ENCODE peak calls at places on chromosomes 5 and 9, in five cellular contexts. One of them, this sample, is unnamed.

GRCh38 chr9:106717686-106718085 is 145.3 kb upstream of the ZNF462 start:
- DNase-seq in Right ventricle myocardium superior: no peak
- DNase-seq in ACHN: peak
- DNase-seq in PC-3: peak
- DNase-seq in RCC 7860: peak
- DNase-seq in this sample: no peak

GRCh38 chr5:149251546-149251945 is 20.1 kb upstream of the AFAP1L1 start:
- DNase-seq in Right ventricle myocardium superior: no peak
- DNase-seq in ACHN: no peak
- DNase-seq in PC-3: no peak
- DNase-seq in RCC 7860: no peak
- DNase-seq in this sample: no peak

GRCh38 chr5:167769846-167770420 is 521.5 kb upstream of the WWC1 start:
- DNase-seq in Right ventricle myocardium superior: no peak
- DNase-seq in ACHN: no peak
- DNase-seq in PC-3: no peak
- DNase-seq in RCC 7860: peak
- DNase-seq in this sample: no peak

GRCh38 chr9:95584176-95584575 is 67.4 kb upstream of the PTCH1 start:
- DNase-seq in Right ventricle myocardium superior: no peak
- DNase-seq in ACHN: no peak
- DNase-seq in PC-3: no peak
- DNase-seq in RCC 7860: no peak
- DNase-seq in this sample: no peak

GRCh38 chr5:173922527-173922926 is 34.4 kb downstream of the CPEB4 start:
- DNase-seq in Right ventricle myocardium superior: no peak
- DNase-seq in ACHN: no peak
- DNase-seq in PC-3: no peak
- DNase-seq in RCC 7860: no peak
- DNase-seq in this sample: no peak

GRCh38 chr9:130659699-130660248 is 4.6 kb upstream of the PRDM12 start:
- DNase-seq in Right ventricle myocardium superior: no peak
- DNase-seq in ACHN: no peak
- DNase-seq in PC-3: no peak
- DNase-seq in RCC 7860: no peak
- DNase-seq in this sample: no peak

GRCh38 chr5:147509041-147509709 is 693 bp downstream of the DPYSL3 start:
- DNase-seq in Right ventricle myocardium superior: peak
- DNase-seq in ACHN: no peak
- DNase-seq in PC-3: peak
- DNase-seq in RCC 7860: peak
- DNase-seq in this sample: no peak

GRCh38 chr9:23771746-23772145 is 54.3 kb downstream of the ELAVL2 start:
- DNase-seq in Right ventricle myocardium superior: no peak
- DNase-seq in ACHN: no peak
- DNase-seq in PC-3: peak
- DNase-seq in RCC 7860: no peak
- DNase-seq in this sample: no peak

GRCh38 chr9:121784706-121785426 is 133.4 kb downstream of the DAB2IP start:
- DNase-seq in Right ventricle myocardium superior: peak
- DNase-seq in ACHN: no peak
- DNase-seq in PC-3: no peak
- DNase-seq in RCC 7860: no peak
- DNase-seq in this sample: no peak

GRCh38 chr5:54651482-54652076 is 134.0 kb downstream of the SNX18 start:
- DNase-seq in Right ventricle myocardium superior: peak
- DNase-seq in ACHN: no peak
- DNase-seq in PC-3: no peak
- DNase-seq in RCC 7860: no peak
- DNase-seq in this sample: no peak

GRCh38 chr9:120966005-120966369 is 39.4 kb upstream of the TRAF1 start:
- DNase-seq in Right ventricle myocardium superior: no peak
- DNase-seq in ACHN: no peak
- DNase-seq in PC-3: no peak
- DNase-seq in RCC 7860: no peak
- DNase-seq in this sample: no peak

GRCh38 chr5:147310059-147310704 is 75.4 kb downstream of the STK32A start:
- DNase-seq in Right ventricle myocardium superior: peak
- DNase-seq in ACHN: peak
- DNase-seq in PC-3: peak
- DNase-seq in RCC 7860: peak
- DNase-seq in this sample: no peak

GRCh38 chr5:149072376-149072775 is 9.5 kb upstream of the SH3TC2 start:
- DNase-seq in Right ventricle myocardium superior: no peak
- DNase-seq in ACHN: no peak
- DNase-seq in PC-3: peak
- DNase-seq in RCC 7860: no peak
- DNase-seq in this sample: no peak

GRCh38 chr9:137582286-137582860 is 3.6 kb upstream of the DPH7 start:
- DNase-seq in Right ventricle myocardium superior: no peak
- DNase-seq in ACHN: peak
- DNase-seq in PC-3: no peak
- DNase-seq in RCC 7860: no peak
- DNase-seq in this sample: no peak

GRCh38 chr9:17528859-17529258 is 50.0 kb upstream of the SH3GL2 start:
- DNase-seq in Right ventricle myocardium superior: no peak
- DNase-seq in ACHN: peak
- DNase-seq in PC-3: peak
- DNase-seq in RCC 7860: no peak
- DNase-seq in this sample: no peak

GRCh38 chr5:134288610-134289009 is 62.7 kb upstream of the PPP2CA start:
- DNase-seq in Right ventricle myocardium superior: no peak
- DNase-seq in ACHN: no peak
- DNase-seq in PC-3: no peak
- DNase-seq in RCC 7860: no peak
- DNase-seq in this sample: no peak

GRCh38 chr5:155822177-155822576 is 504.8 kb upstream of the SGCD start:
- DNase-seq in Right ventricle myocardium superior: no peak
- DNase-seq in ACHN: no peak
- DNase-seq in PC-3: no peak
- DNase-seq in RCC 7860: no peak
- DNase-seq in this sample: no peak

GRCh38 chr5:760363-761205 is 23.9 kb downstream of the ZDHHC11B start:
- DNase-seq in Right ventricle myocardium superior: no peak
- DNase-seq in ACHN: no peak
- DNase-seq in PC-3: no peak
- DNase-seq in RCC 7860: no peak
- DNase-seq in this sample: no peak

GRCh38 chr5:27010646-27011045 is 27.7 kb downstream of the CDH9 start:
- DNase-seq in Right ventricle myocardium superior: no peak
- DNase-seq in ACHN: no peak
- DNase-seq in PC-3: no peak
- DNase-seq in RCC 7860: no peak
- DNase-seq in this sample: no peak

GRCh38 chr9:128145536-128145935 is 3.7 kb upstream of the LCN2 start:
- DNase-seq in Right ventricle myocardium superior: no peak
- DNase-seq in ACHN: no peak
- DNase-seq in PC-3: peak
- DNase-seq in RCC 7860: no peak
- DNase-seq in this sample: peak

GRCh38 chr5:14167211-14167845 is 24.2 kb downstream of the TRIO start:
- DNase-seq in Right ventricle myocardium superior: no peak
- DNase-seq in ACHN: peak
- DNase-seq in PC-3: peak
- DNase-seq in RCC 7860: peak
- DNase-seq in this sample: no peak

GRCh38 chr5:151023651-151024050 is 3.3 kb downstream of the GPX3 start:
- DNase-seq in Right ventricle myocardium superior: peak
- DNase-seq in ACHN: no peak
- DNase-seq in PC-3: peak
- DNase-seq in RCC 7860: no peak
- DNase-seq in this sample: no peak

GRCh38 chr9:124182741-124183140 is 75.0 kb upstream of the NEK6 start:
- DNase-seq in Right ventricle myocardium superior: no peak
- DNase-seq in ACHN: no peak
- DNase-seq in PC-3: no peak
- DNase-seq in RCC 7860: no peak
- DNase-seq in this sample: no peak

GRCh38 chr9:8579661-8580060 is 780.1 kb upstream of the DMAC1 start:
- DNase-seq in Right ventricle myocardium superior: no peak
- DNase-seq in ACHN: no peak
- DNase-seq in PC-3: no peak
- DNase-seq in RCC 7860: no peak
- DNase-seq in this sample: no peak

GRCh38 chr5:5340206-5340729 is 82.2 kb upstream of the ICE1 start:
- DNase-seq in Right ventricle myocardium superior: peak
- DNase-seq in ACHN: peak
- DNase-seq in PC-3: peak
- DNase-seq in RCC 7860: peak
- DNase-seq in this sample: no peak

GRCh38 chr9:91720746-91721705 is 229.0 kb downstream of the ROR2 start:
- DNase-seq in Right ventricle myocardium superior: no peak
- DNase-seq in ACHN: no peak
- DNase-seq in PC-3: no peak
- DNase-seq in RCC 7860: no peak
- DNase-seq in this sample: peak

GRCh38 chr9:129435272-129435671 is 185.6 kb downstream of the C9orf50 start:
- DNase-seq in Right ventricle myocardium superior: no peak
- DNase-seq in ACHN: no peak
- DNase-seq in PC-3: no peak
- DNase-seq in RCC 7860: no peak
- DNase-seq in this sample: no peak

GRCh38 chr9:126763130-126763764 is 41.6 kb upstream of the ZBTB43 start:
- DNase-seq in Right ventricle myocardium superior: no peak
- DNase-seq in ACHN: no peak
- DNase-seq in PC-3: peak
- DNase-seq in RCC 7860: no peak
- DNase-seq in this sample: no peak

GRCh38 chr5:75616286-75616810 is 5.1 kb downstream of the ANKDD1B start:
- DNase-seq in Right ventricle myocardium superior: no peak
- DNase-seq in ACHN: no peak
- DNase-seq in PC-3: no peak
- DNase-seq in RCC 7860: no peak
- DNase-seq in this sample: no peak

This sample was measured in GM12892.